ENCODE peak calls at places on chromosomes 12 and 14, in eight cellular contexts. R is IMR-90, D is A549, H is H1, T is HepG2, V is K562, E is SK-N-SH, P is GM12878. F is an unnamed sample.

GRCh38 chr14:73741876-73742519 is 27.8 kb upstream of the PNMA1 start:
- DNase-seq in D (no peak), T (no peak), V (peak; percentile 49), R (no peak), P (no peak), E (peak; percentile 44), H (no peak), F (no peak)

GRCh38 chr12:119225454-119225853 is 46.7 kb downstream of the HSPB8 start:
- DNase-seq in V (no peak), P (no peak), T (no peak), H (peak; percentile 42), D (no peak), R (no peak), E (no peak), F (no peak)

GRCh38 chr14:93132472-93133065 is 16.8 kb upstream of the ITPK1 start:
- DNase-seq in E (peak; percentile 63), P (no peak), H (no peak), V (no peak), R (peak; percentile 22), D (peak; percentile 57), T (peak; percentile 70), F (no peak)

GRCh38 chr12:28611115-28611435 is 420.8 kb downstream of the CCDC91 start:
- DNase-seq in V (no peak), P (no peak), H (no peak), R (peak; percentile 93), T (no peak), D (peak; percentile 54), E (no peak), F (no peak)

GRCh38 chr14:63453443-63453936 is 89.7 kb downstream of the PPP2R5E start:
- DNase-seq in D (no peak), R (no peak), V (no peak), P (no peak), E (no peak), H (no peak), T (no peak), F (no peak)

GRCh38 chr12:128040971-128041370 is 226.0 kb upstream of the TMEM132C start:
- DNase-seq in H (no peak), E (no peak), P (no peak), R (no peak), T (no peak), D (no peak), V (no peak), F (no peak)

GRCh38 chr12:96526110-96526509 is 36.7 kb downstream of the CFAP54 start:
- DNase-seq in E (no peak), V (no peak), P (no peak), D (no peak), H (no peak), R (no peak), T (no peak), F (no peak)

GRCh38 chr12:20883288-20883687 is 72.8 kb downstream of the SLCO1B3 start:
- DNase-seq in H (no peak), R (no peak), D (peak; percentile 71), T (no peak), P (no peak), E (no peak), V (no peak), F (no peak)

GRCh38 chr12:78128236-78128635 is 297.5 kb downstream of the NAV3 start:
- DNase-seq in D (no peak), E (no peak), T (no peak), V (no peak), H (no peak), R (no peak), P (no peak), F (no peak)

GRCh38 chr12:54357802-54358619 is 6.3 kb downstream of the GPR84 start:
- DNase-seq in P (peak; percentile 30), H (peak; percentile 53), R (no peak), T (no peak), D (no peak), E (no peak), V (peak; percentile 79), F (no peak)

GRCh38 chr14:89013098-89013504 is 188.7 kb downstream of the TTC8 start:
- DNase-seq in V (peak; percentile 73), D (peak; percentile 87), R (peak; percentile 11), H (peak; percentile 69), E (no peak), T (peak; percentile 90), P (no peak), F (peak; percentile 68)

GRCh38 chr14:91521058-91521721 is 11.1 kb upstream of the PPP4R3A start:
- DNase-seq in H (no peak), D (no peak), R (no peak), E (no peak), P (no peak), T (no peak), V (no peak), F (no peak)

GRCh38 chr12:111447571-111448265 is 42.0 kb downstream of the SH2B3 start:
- DNase-seq in E (no peak), H (peak; percentile 44), T (no peak), D (no peak), P (no peak), V (no peak), R (no peak), F (no peak)

GRCh38 chr12:80936642-80937390 is 918 bp downstream of the LIN7A start:
- DNase-seq in D (peak; percentile 49), P (no peak), H (peak; percentile 85), R (peak; percentile 42), V (no peak), E (peak; percentile 44), T (peak; percentile 79), F (peak; percentile 79)

GRCh38 chr14:103067231-103067954 is 10.0 kb upstream of the CDC42BPB start:
- DNase-seq in E (no peak), P (no peak), T (no peak), V (no peak), R (peak; percentile 38), H (no peak), D (peak; percentile 79), F (no peak)

GRCh38 chr14:37122288-37122687 is 50.1 kb downstream of the SLC25A21 start:
- DNase-seq in E (no peak), V (no peak), D (peak; percentile 58), R (peak; percentile 85), H (no peak), P (no peak), T (peak; percentile 75), F (no peak)

GRCh38 chr12:82981150-82981549 is 294.4 kb downstream of the TMTC2 start:
- DNase-seq in H (no peak), R (no peak), V (no peak), E (no peak), P (no peak), T (no peak), D (no peak), F (no peak)

GRCh38 chr12:93669452-93669851 is 7.7 kb upstream of the CRADD start:
- DNase-seq in P (no peak), E (no peak), V (no peak), D (no peak), H (no peak), R (no peak), T (no peak), F (no peak)

GRCh38 chr12:102957339-102958050 is at the start of gene ASCL1:
- DNase-seq in P (no peak), R (peak; percentile 10), V (no peak), T (no peak), H (peak; percentile 70), D (peak; percentile 48), E (peak; percentile 83), F (peak; percentile 56)
- TF ChIP-seq USF2 in P (no peak), R (no peak), V (no peak), T (no peak), H (no peak), D (no peak), E (no peak), F (no peak)

GRCh38 chr12:123441523-123442164 is 5.2 kb upstream of the RILPL2 start:
- DNase-seq in D (no peak), H (no peak), P (peak; percentile 73), V (no peak), T (no peak), E (no peak), R (no peak), F (no peak)

GRCh38 chr12:123442774-123443173 is 6.3 kb upstream of the RILPL2 start:
- DNase-seq in E (no peak), D (no peak), H (no peak), T (no peak), V (no peak), P (no peak), R (no peak), F (no peak)

GRCh38 chr12:123449103-123449736 is 8.7 kb upstream of the SNRNP35 start:
- DNase-seq in T (peak; percentile 69), D (no peak), P (no peak), E (no peak), R (no peak), H (no peak), V (no peak), F (no peak)

GRCh38 chr12:123445388-123446344 is 9.2 kb upstream of the RILPL2 start:
- DNase-seq in D (peak; percentile 56), P (no peak), V (no peak), H (no peak), T (no peak), E (no peak), R (peak; percentile 40), F (no peak)

DNA sequence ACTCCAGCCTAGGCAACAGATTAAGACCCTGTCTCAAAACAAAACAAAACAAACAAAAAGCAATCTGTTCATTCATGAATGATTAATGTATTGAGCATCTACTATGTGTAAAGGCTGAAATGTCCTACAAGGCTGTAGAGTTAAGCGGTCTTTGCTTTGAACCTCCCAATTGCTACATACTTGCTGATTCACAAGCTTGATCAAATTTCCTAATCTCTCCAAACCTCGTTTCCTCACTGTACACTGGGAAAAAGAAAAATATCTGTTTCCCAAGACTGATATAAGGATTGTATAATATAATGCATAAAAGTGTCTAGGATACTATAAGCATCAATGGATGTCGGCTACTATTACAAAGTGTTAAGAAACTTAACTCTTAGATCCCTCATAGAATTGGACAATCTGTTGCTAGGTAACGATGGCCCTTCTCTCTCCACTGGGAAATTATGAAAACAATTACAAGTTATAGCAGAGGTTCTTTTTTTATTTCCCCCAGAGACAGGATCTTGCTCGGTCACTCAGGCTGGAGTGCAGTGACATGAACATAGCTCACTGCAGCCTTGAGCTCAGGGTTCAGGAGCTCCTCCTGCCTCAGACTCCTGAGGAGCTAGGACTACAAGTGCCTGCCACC is 8.0 kb upstream of the RILPL2 start:
- DNase-seq in D (peak; percentile 50), V (no peak), R (peak; percentile 65), P (no peak), E (no peak), H (no peak), T (peak; percentile 78), F (no peak)
- TF ChIP-seq USF2 in D (no peak), V (no peak), R (no peak), P (no peak), E (no peak), H (no peak), T (no peak), F (no peak)

GRCh38 chr12:57868870-57869609 is 22.5 kb upstream of the CTDSP2 start:
- DNase-seq in H (peak; percentile 64), D (no peak), E (peak; percentile 67), T (no peak), V (no peak), P (no peak), R (no peak), F (no peak)
- TF ChIP-seq USF2 in H (no peak), D (no peak), E (no peak), T (no peak), V (no peak), P (no peak), R (no peak), F (no peak)

GRCh38 chr14:33188880-33189279 is 250.2 kb downstream of the NPAS3 start:
- DNase-seq in D (no peak), R (no peak), T (no peak), E (no peak), P (no peak), H (no peak), V (no peak), F (no peak)
- TF ChIP-seq USF2 in D (no peak), R (no peak), T (no peak), E (no peak), P (no peak), H (no peak), V (no peak), F (no peak)

GRCh38 chr12:66679441-66680069 is 679 bp upstream of the GRIP1 start:
- DNase-seq in E (no peak), V (no peak), D (no peak), T (no peak), P (no peak), H (no peak), R (no peak), F (no peak)
- TF ChIP-seq USF2 in E (no peak), V (no peak), D (no peak), T (no peak), P (no peak), H (no peak), R (no peak), F (no peak)

F was measured in WTC11.